ENCODE peak calls at places on chromosomes 16 and 17, in nine cellular contexts. One of them, this sample, is unnamed.

GRCh38 chr16:8489580-8489979 is 100.7 kb downstream of the TMEM114 start:
- DNase-seq in lung microvascular endothelial cell: no peak
- DNase-seq in CD8-positive, alpha-beta T cell: no peak
- DNase-seq in iPS-NIHi11: no peak
- DNase-seq in SHP77: no peak
- DNase-seq in stimulated activated naive CD8-positive, alpha-beta T cell treated with anti-CD3 and anti-CD28 coated beads, Interleukin-15, amount 100 ng/mL, for 72 hours: no peak
- DNase-seq in stimulated activated CD8-positive, alpha-beta memory T cell treated with anti-CD3 and anti-CD28 coated beads, Interleukin-12 subunit alpha, Interleukin-12 subunit beta, amount 100 ng/mL, for 4 hours: no peak
- DNase-seq in stomach: no peak
- DNase-seq in activated CD4-positive, alpha-beta T cell treated with anti-CD3 and anti-CD28 coated beads for 4 hours: no peak
- DNase-seq in this sample: no peak

GRCh38 chr17:41415833-41416335 is 8.5 kb downstream of the KRT37 start:
- DNase-seq in lung microvascular endothelial cell: no peak
- DNase-seq in SHP77: no peak
- DNase-seq in CD8-positive, alpha-beta T cell: no peak
- DNase-seq in iPS-NIHi11: no peak
- DNase-seq in stimulated activated CD8-positive, alpha-beta memory T cell treated with anti-CD3 and anti-CD28 coated beads, Interleukin-12 subunit alpha, Interleukin-12 subunit beta, amount 100 ng/mL, for 4 hours: no peak
- DNase-seq in stomach: no peak
- DNase-seq in stimulated activated naive CD8-positive, alpha-beta T cell treated with anti-CD3 and anti-CD28 coated beads, Interleukin-15, amount 100 ng/mL, for 72 hours: no peak
- DNase-seq in activated CD4-positive, alpha-beta T cell treated with anti-CD3 and anti-CD28 coated beads for 4 hours: no peak
- DNase-seq in this sample: no peak

GRCh38 chr16:66131156-66131807 is 235.2 kb upstream of the CDH5 start:
- DNase-seq in stimulated activated CD8-positive, alpha-beta memory T cell treated with anti-CD3 and anti-CD28 coated beads, Interleukin-12 subunit alpha, Interleukin-12 subunit beta, amount 100 ng/mL, for 4 hours: no peak
- DNase-seq in SHP77: no peak
- DNase-seq in CD8-positive, alpha-beta T cell: no peak
- DNase-seq in stimulated activated naive CD8-positive, alpha-beta T cell treated with anti-CD3 and anti-CD28 coated beads, Interleukin-15, amount 100 ng/mL, for 72 hours: no peak
- DNase-seq in lung microvascular endothelial cell: no peak
- DNase-seq in stomach: no peak
- DNase-seq in activated CD4-positive, alpha-beta T cell treated with anti-CD3 and anti-CD28 coated beads for 4 hours: no peak
- DNase-seq in iPS-NIHi11: no peak
- DNase-seq in this sample: no peak

GRCh38 chr17:50283246-50283645 is 9.0 kb downstream of the TMEM92 start:
- DNase-seq in stimulated activated naive CD8-positive, alpha-beta T cell treated with anti-CD3 and anti-CD28 coated beads, Interleukin-15, amount 100 ng/mL, for 72 hours: peak
- DNase-seq in activated CD4-positive, alpha-beta T cell treated with anti-CD3 and anti-CD28 coated beads for 4 hours: no peak
- DNase-seq in CD8-positive, alpha-beta T cell: no peak
- DNase-seq in stimulated activated CD8-positive, alpha-beta memory T cell treated with anti-CD3 and anti-CD28 coated beads, Interleukin-12 subunit alpha, Interleukin-12 subunit beta, amount 100 ng/mL, for 4 hours: no peak
- DNase-seq in iPS-NIHi11: no peak
- DNase-seq in lung microvascular endothelial cell: no peak
- DNase-seq in stomach: no peak
- DNase-seq in SHP77: no peak
- DNase-seq in this sample: no peak

GRCh38 chr17:62966426-62967110 is 533 bp downstream of the TANC2 start:
- DNase-seq in stimulated activated naive CD8-positive, alpha-beta T cell treated with anti-CD3 and anti-CD28 coated beads, Interleukin-15, amount 100 ng/mL, for 72 hours: peak
- DNase-seq in activated CD4-positive, alpha-beta T cell treated with anti-CD3 and anti-CD28 coated beads for 4 hours: peak
- DNase-seq in iPS-NIHi11: peak
- DNase-seq in SHP77: peak
- DNase-seq in stimulated activated CD8-positive, alpha-beta memory T cell treated with anti-CD3 and anti-CD28 coated beads, Interleukin-12 subunit alpha, Interleukin-12 subunit beta, amount 100 ng/mL, for 4 hours: peak
- DNase-seq in lung microvascular endothelial cell: peak
- DNase-seq in CD8-positive, alpha-beta T cell: peak
- DNase-seq in stomach: peak
- DNase-seq in this sample: no peak

GRCh38 chr17:64064331-64064730 is 43.9 kb upstream of the ICAM2 start:
- DNase-seq in stimulated activated naive CD8-positive, alpha-beta T cell treated with anti-CD3 and anti-CD28 coated beads, Interleukin-15, amount 100 ng/mL, for 72 hours: no peak
- DNase-seq in stomach: peak
- DNase-seq in activated CD4-positive, alpha-beta T cell treated with anti-CD3 and anti-CD28 coated beads for 4 hours: no peak
- DNase-seq in stimulated activated CD8-positive, alpha-beta memory T cell treated with anti-CD3 and anti-CD28 coated beads, Interleukin-12 subunit alpha, Interleukin-12 subunit beta, amount 100 ng/mL, for 4 hours: no peak
- DNase-seq in iPS-NIHi11: no peak
- DNase-seq in lung microvascular endothelial cell: no peak
- DNase-seq in CD8-positive, alpha-beta T cell: no peak
- DNase-seq in SHP77: no peak
- DNase-seq in this sample: no peak

GRCh38 chr16:660459-661183 is 7.3 kb upstream of the RHOT2 start:
- DNase-seq in CD8-positive, alpha-beta T cell: peak
- DNase-seq in activated CD4-positive, alpha-beta T cell treated with anti-CD3 and anti-CD28 coated beads for 4 hours: peak
- DNase-seq in stimulated activated CD8-positive, alpha-beta memory T cell treated with anti-CD3 and anti-CD28 coated beads, Interleukin-12 subunit alpha, Interleukin-12 subunit beta, amount 100 ng/mL, for 4 hours: no peak
- DNase-seq in lung microvascular endothelial cell: peak
- DNase-seq in stomach: peak
- DNase-seq in stimulated activated naive CD8-positive, alpha-beta T cell treated with anti-CD3 and anti-CD28 coated beads, Interleukin-15, amount 100 ng/mL, for 72 hours: peak
- DNase-seq in SHP77: peak
- DNase-seq in iPS-NIHi11: peak
- DNase-seq in this sample: peak

GRCh38 chr16:56652600-56652999 is 914 bp downstream of the MT1B start:
- DNase-seq in iPS-NIHi11: no peak
- DNase-seq in activated CD4-positive, alpha-beta T cell treated with anti-CD3 and anti-CD28 coated beads for 4 hours: no peak
- DNase-seq in lung microvascular endothelial cell: no peak
- DNase-seq in stimulated activated naive CD8-positive, alpha-beta T cell treated with anti-CD3 and anti-CD28 coated beads, Interleukin-15, amount 100 ng/mL, for 72 hours: no peak
- DNase-seq in stimulated activated CD8-positive, alpha-beta memory T cell treated with anti-CD3 and anti-CD28 coated beads, Interleukin-12 subunit alpha, Interleukin-12 subunit beta, amount 100 ng/mL, for 4 hours: no peak
- DNase-seq in CD8-positive, alpha-beta T cell: no peak
- DNase-seq in SHP77: no peak
- DNase-seq in stomach: no peak
- DNase-seq in this sample: no peak

GRCh38 chr16:53093162-53093744 is 38.5 kb downstream of the CHD9 start:
- DNase-seq in lung microvascular endothelial cell: no peak
- DNase-seq in stomach: no peak
- DNase-seq in stimulated activated naive CD8-positive, alpha-beta T cell treated with anti-CD3 and anti-CD28 coated beads, Interleukin-15, amount 100 ng/mL, for 72 hours: no peak
- DNase-seq in iPS-NIHi11: no peak
- DNase-seq in stimulated activated CD8-positive, alpha-beta memory T cell treated with anti-CD3 and anti-CD28 coated beads, Interleukin-12 subunit alpha, Interleukin-12 subunit beta, amount 100 ng/mL, for 4 hours: no peak
- DNase-seq in CD8-positive, alpha-beta T cell: no peak
- DNase-seq in activated CD4-positive, alpha-beta T cell treated with anti-CD3 and anti-CD28 coated beads for 4 hours: no peak
- DNase-seq in SHP77: no peak
- DNase-seq in this sample: no peak

GRCh38 chr16:83109736-83110135 is 483.0 kb downstream of the CDH13 start:
- DNase-seq in stomach: no peak
- DNase-seq in CD8-positive, alpha-beta T cell: no peak
- DNase-seq in SHP77: no peak
- DNase-seq in activated CD4-positive, alpha-beta T cell treated with anti-CD3 and anti-CD28 coated beads for 4 hours: no peak
- DNase-seq in stimulated activated naive CD8-positive, alpha-beta T cell treated with anti-CD3 and anti-CD28 coated beads, Interleukin-15, amount 100 ng/mL, for 72 hours: no peak
- DNase-seq in lung microvascular endothelial cell: no peak
- DNase-seq in iPS-NIHi11: no peak
- DNase-seq in stimulated activated CD8-positive, alpha-beta memory T cell treated with anti-CD3 and anti-CD28 coated beads, Interleukin-12 subunit alpha, Interleukin-12 subunit beta, amount 100 ng/mL, for 4 hours: no peak
- DNase-seq in this sample: no peak

GRCh38 chr17:75516255-75516618 is at the start of gene TSEN54:
- DNase-seq in CD8-positive, alpha-beta T cell: peak
- DNase-seq in SHP77: peak
- DNase-seq in stimulated activated CD8-positive, alpha-beta memory T cell treated with anti-CD3 and anti-CD28 coated beads, Interleukin-12 subunit alpha, Interleukin-12 subunit beta, amount 100 ng/mL, for 4 hours: peak
- DNase-seq in stimulated activated naive CD8-positive, alpha-beta T cell treated with anti-CD3 and anti-CD28 coated beads, Interleukin-15, amount 100 ng/mL, for 72 hours: peak
- DNase-seq in iPS-NIHi11: peak
- DNase-seq in lung microvascular endothelial cell: peak
- DNase-seq in activated CD4-positive, alpha-beta T cell treated with anti-CD3 and anti-CD28 coated beads for 4 hours: peak
- DNase-seq in stomach: peak
- DNase-seq in this sample: peak

GRCh38 chr17:41773731-41774193 is 12.7 kb downstream of the JUP start:
- DNase-seq in activated CD4-positive, alpha-beta T cell treated with anti-CD3 and anti-CD28 coated beads for 4 hours: no peak
- DNase-seq in lung microvascular endothelial cell: no peak
- DNase-seq in stimulated activated naive CD8-positive, alpha-beta T cell treated with anti-CD3 and anti-CD28 coated beads, Interleukin-15, amount 100 ng/mL, for 72 hours: no peak
- DNase-seq in CD8-positive, alpha-beta T cell: no peak
- DNase-seq in iPS-NIHi11: peak
- DNase-seq in stomach: no peak
- DNase-seq in stimulated activated CD8-positive, alpha-beta memory T cell treated with anti-CD3 and anti-CD28 coated beads, Interleukin-12 subunit alpha, Interleukin-12 subunit beta, amount 100 ng/mL, for 4 hours: no peak
- DNase-seq in SHP77: no peak
- DNase-seq in this sample: no peak

GRCh38 chr17:57946798-57947358 is 8.3 kb downstream of the CUEDC1 start:
- DNase-seq in iPS-NIHi11: no peak
- DNase-seq in stomach: peak
- DNase-seq in lung microvascular endothelial cell: peak
- DNase-seq in activated CD4-positive, alpha-beta T cell treated with anti-CD3 and anti-CD28 coated beads for 4 hours: peak
- DNase-seq in SHP77: peak
- DNase-seq in stimulated activated CD8-positive, alpha-beta memory T cell treated with anti-CD3 and anti-CD28 coated beads, Interleukin-12 subunit alpha, Interleukin-12 subunit beta, amount 100 ng/mL, for 4 hours: no peak
- DNase-seq in stimulated activated naive CD8-positive, alpha-beta T cell treated with anti-CD3 and anti-CD28 coated beads, Interleukin-15, amount 100 ng/mL, for 72 hours: peak
- DNase-seq in CD8-positive, alpha-beta T cell: no peak
- DNase-seq in this sample: no peak

GRCh38 chr17:78394209-78394608 is 15.8 kb downstream of the PGS1 start:
- DNase-seq in SHP77: no peak
- DNase-seq in stimulated activated CD8-positive, alpha-beta memory T cell treated with anti-CD3 and anti-CD28 coated beads, Interleukin-12 subunit alpha, Interleukin-12 subunit beta, amount 100 ng/mL, for 4 hours: no peak
- DNase-seq in activated CD4-positive, alpha-beta T cell treated with anti-CD3 and anti-CD28 coated beads for 4 hours: no peak
- DNase-seq in stimulated activated naive CD8-positive, alpha-beta T cell treated with anti-CD3 and anti-CD28 coated beads, Interleukin-15, amount 100 ng/mL, for 72 hours: no peak
- DNase-seq in lung microvascular endothelial cell: no peak
- DNase-seq in stomach: no peak
- DNase-seq in CD8-positive, alpha-beta T cell: no peak
- DNase-seq in iPS-NIHi11: peak
- DNase-seq in this sample: no peak

GRCh38 chr17:77383613-77384608 is 243.1 kb downstream of the SEC14L1 start:
- DNase-seq in iPS-NIHi11: no peak
- DNase-seq in CD8-positive, alpha-beta T cell: no peak
- DNase-seq in stomach: peak
- DNase-seq in activated CD4-positive, alpha-beta T cell treated with anti-CD3 and anti-CD28 coated beads for 4 hours: no peak
- DNase-seq in stimulated activated naive CD8-positive, alpha-beta T cell treated with anti-CD3 and anti-CD28 coated beads, Interleukin-15, amount 100 ng/mL, for 72 hours: no peak
- DNase-seq in stimulated activated CD8-positive, alpha-beta memory T cell treated with anti-CD3 and anti-CD28 coated beads, Interleukin-12 subunit alpha, Interleukin-12 subunit beta, amount 100 ng/mL, for 4 hours: no peak
- DNase-seq in lung microvascular endothelial cell: peak
- DNase-seq in SHP77: no peak
- DNase-seq in this sample: no peak

GRCh38 chr16:85228463-85228862 is 116.2 kb upstream of the CIBAR2 start:
- DNase-seq in stimulated activated CD8-positive, alpha-beta memory T cell treated with anti-CD3 and anti-CD28 coated beads, Interleukin-12 subunit alpha, Interleukin-12 subunit beta, amount 100 ng/mL, for 4 hours: no peak
- DNase-seq in activated CD4-positive, alpha-beta T cell treated with anti-CD3 and anti-CD28 coated beads for 4 hours: no peak
- DNase-seq in lung microvascular endothelial cell: no peak
- DNase-seq in iPS-NIHi11: no peak
- DNase-seq in SHP77: no peak
- DNase-seq in stomach: no peak
- DNase-seq in CD8-positive, alpha-beta T cell: no peak
- DNase-seq in stimulated activated naive CD8-positive, alpha-beta T cell treated with anti-CD3 and anti-CD28 coated beads, Interleukin-15, amount 100 ng/mL, for 72 hours: no peak
- DNase-seq in this sample: no peak

GRCh38 chr17:76721463-76721862 is 4.9 kb downstream of the JMJD6 start:
- DNase-seq in stimulated activated naive CD8-positive, alpha-beta T cell treated with anti-CD3 and anti-CD28 coated beads, Interleukin-15, amount 100 ng/mL, for 72 hours: no peak
- DNase-seq in iPS-NIHi11: no peak
- DNase-seq in SHP77: no peak
- DNase-seq in stimulated activated CD8-positive, alpha-beta memory T cell treated with anti-CD3 and anti-CD28 coated beads, Interleukin-12 subunit alpha, Interleukin-12 subunit beta, amount 100 ng/mL, for 4 hours: no peak
- DNase-seq in CD8-positive, alpha-beta T cell: no peak
- DNase-seq in lung microvascular endothelial cell: no peak
- DNase-seq in activated CD4-positive, alpha-beta T cell treated with anti-CD3 and anti-CD28 coated beads for 4 hours: no peak
- DNase-seq in stomach: no peak
- DNase-seq in this sample: peak

GRCh38 chr17:20010099-20010863 is 1.1 kb downstream of the SPECC1 start:
- DNase-seq in activated CD4-positive, alpha-beta T cell treated with anti-CD3 and anti-CD28 coated beads for 4 hours: peak
- DNase-seq in stimulated activated CD8-positive, alpha-beta memory T cell treated with anti-CD3 and anti-CD28 coated beads, Interleukin-12 subunit alpha, Interleukin-12 subunit beta, amount 100 ng/mL, for 4 hours: no peak
- DNase-seq in SHP77: peak
- DNase-seq in stimulated activated naive CD8-positive, alpha-beta T cell treated with anti-CD3 and anti-CD28 coated beads, Interleukin-15, amount 100 ng/mL, for 72 hours: no peak
- DNase-seq in CD8-positive, alpha-beta T cell: no peak
- DNase-seq in lung microvascular endothelial cell: peak
- DNase-seq in iPS-NIHi11: peak
- DNase-seq in stomach: peak
- DNase-seq in this sample: no peak

GRCh38 chr16:1019934-1020305 is 38.4 kb downstream of the SOX8 start:
- DNase-seq in iPS-NIHi11: no peak
- DNase-seq in stomach: no peak
- DNase-seq in CD8-positive, alpha-beta T cell: no peak
- DNase-seq in SHP77: no peak
- DNase-seq in stimulated activated CD8-positive, alpha-beta memory T cell treated with anti-CD3 and anti-CD28 coated beads, Interleukin-12 subunit alpha, Interleukin-12 subunit beta, amount 100 ng/mL, for 4 hours: no peak
- DNase-seq in activated CD4-positive, alpha-beta T cell treated with anti-CD3 and anti-CD28 coated beads for 4 hours: no peak
- DNase-seq in lung microvascular endothelial cell: no peak
- DNase-seq in stimulated activated naive CD8-positive, alpha-beta T cell treated with anti-CD3 and anti-CD28 coated beads, Interleukin-15, amount 100 ng/mL, for 72 hours: no peak
- DNase-seq in this sample: no peak

GRCh38 chr17:4968166-4968915 is 724 bp upstream of the SPAG7 start:
- DNase-seq in activated CD4-positive, alpha-beta T cell treated with anti-CD3 and anti-CD28 coated beads for 4 hours: peak
- DNase-seq in iPS-NIHi11: peak
- DNase-seq in lung microvascular endothelial cell: no peak
- DNase-seq in CD8-positive, alpha-beta T cell: no peak
- DNase-seq in stomach: no peak
- DNase-seq in stimulated activated naive CD8-positive, alpha-beta T cell treated with anti-CD3 and anti-CD28 coated beads, Interleukin-15, amount 100 ng/mL, for 72 hours: peak
- DNase-seq in stimulated activated CD8-positive, alpha-beta memory T cell treated with anti-CD3 and anti-CD28 coated beads, Interleukin-12 subunit alpha, Interleukin-12 subunit beta, amount 100 ng/mL, for 4 hours: peak
- DNase-seq in SHP77: peak
- DNase-seq in this sample: no peak

GRCh38 chr16:87487361-87487924 is 5.4 kb downstream of the ZCCHC14 start:
- DNase-seq in stomach: peak
- DNase-seq in stimulated activated CD8-positive, alpha-beta memory T cell treated with anti-CD3 and anti-CD28 coated beads, Interleukin-12 subunit alpha, Interleukin-12 subunit beta, amount 100 ng/mL, for 4 hours: no peak
- DNase-seq in stimulated activated naive CD8-positive, alpha-beta T cell treated with anti-CD3 and anti-CD28 coated beads, Interleukin-15, amount 100 ng/mL, for 72 hours: peak
- DNase-seq in SHP77: peak
- DNase-seq in iPS-NIHi11: no peak
- DNase-seq in activated CD4-positive, alpha-beta T cell treated with anti-CD3 and anti-CD28 coated beads for 4 hours: no peak
- DNase-seq in lung microvascular endothelial cell: peak
- DNase-seq in CD8-positive, alpha-beta T cell: no peak
- DNase-seq in this sample: no peak

GRCh38 chr16:8751481-8752311 is 45.7 kb downstream of the TMEM186 start:
- DNase-seq in stimulated activated CD8-positive, alpha-beta memory T cell treated with anti-CD3 and anti-CD28 coated beads, Interleukin-12 subunit alpha, Interleukin-12 subunit beta, amount 100 ng/mL, for 4 hours: no peak
- DNase-seq in lung microvascular endothelial cell: peak
- DNase-seq in CD8-positive, alpha-beta T cell: no peak
- DNase-seq in activated CD4-positive, alpha-beta T cell treated with anti-CD3 and anti-CD28 coated beads for 4 hours: no peak
- DNase-seq in SHP77: no peak
- DNase-seq in stimulated activated naive CD8-positive, alpha-beta T cell treated with anti-CD3 and anti-CD28 coated beads, Interleukin-15, amount 100 ng/mL, for 72 hours: no peak
- DNase-seq in iPS-NIHi11: no peak
- DNase-seq in stomach: no peak
- DNase-seq in this sample: peak

GRCh38 chr17:41486809-41487530 is 2.7 kb downstream of the KRT36 start:
- DNase-seq in lung microvascular endothelial cell: peak
- DNase-seq in stomach: peak
- DNase-seq in stimulated activated naive CD8-positive, alpha-beta T cell treated with anti-CD3 and anti-CD28 coated beads, Interleukin-15, amount 100 ng/mL, for 72 hours: peak
- DNase-seq in SHP77: no peak
- DNase-seq in CD8-positive, alpha-beta T cell: no peak
- DNase-seq in stimulated activated CD8-positive, alpha-beta memory T cell treated with anti-CD3 and anti-CD28 coated beads, Interleukin-12 subunit alpha, Interleukin-12 subunit beta, amount 100 ng/mL, for 4 hours: no peak
- DNase-seq in iPS-NIHi11: peak
- DNase-seq in activated CD4-positive, alpha-beta T cell treated with anti-CD3 and anti-CD28 coated beads for 4 hours: peak
- DNase-seq in this sample: no peak

GRCh38 chr16:56102159-56102798 is 89.0 kb upstream of the GNAO1 start:
- DNase-seq in stomach: no peak
- DNase-seq in stimulated activated CD8-positive, alpha-beta memory T cell treated with anti-CD3 and anti-CD28 coated beads, Interleukin-12 subunit alpha, Interleukin-12 subunit beta, amount 100 ng/mL, for 4 hours: no peak
- DNase-seq in CD8-positive, alpha-beta T cell: no peak
- DNase-seq in iPS-NIHi11: peak
- DNase-seq in stimulated activated naive CD8-positive, alpha-beta T cell treated with anti-CD3 and anti-CD28 coated beads, Interleukin-15, amount 100 ng/mL, for 72 hours: no peak
- DNase-seq in SHP77: peak
- DNase-seq in activated CD4-positive, alpha-beta T cell treated with anti-CD3 and anti-CD28 coated beads for 4 hours: no peak
- DNase-seq in lung microvascular endothelial cell: no peak
- DNase-seq in this sample: no peak

GRCh38 chr17:6986676-6987075 is 9.2 kb upstream of the ALOX12 start:
- DNase-seq in lung microvascular endothelial cell: peak
- DNase-seq in stimulated activated naive CD8-positive, alpha-beta T cell treated with anti-CD3 and anti-CD28 coated beads, Interleukin-15, amount 100 ng/mL, for 72 hours: no peak
- DNase-seq in SHP77: no peak
- DNase-seq in CD8-positive, alpha-beta T cell: no peak
- DNase-seq in stimulated activated CD8-positive, alpha-beta memory T cell treated with anti-CD3 and anti-CD28 coated beads, Interleukin-12 subunit alpha, Interleukin-12 subunit beta, amount 100 ng/mL, for 4 hours: no peak
- DNase-seq in stomach: no peak
- DNase-seq in iPS-NIHi11: no peak
- DNase-seq in activated CD4-positive, alpha-beta T cell treated with anti-CD3 and anti-CD28 coated beads for 4 hours: no peak
- DNase-seq in this sample: no peak

GRCh38 chr17:79000396-79001189 is 9.0 kb downstream of the CANT1 start:
- DNase-seq in stimulated activated naive CD8-positive, alpha-beta T cell treated with anti-CD3 and anti-CD28 coated beads, Interleukin-15, amount 100 ng/mL, for 72 hours: no peak
- DNase-seq in stomach: no peak
- DNase-seq in lung microvascular endothelial cell: no peak
- DNase-seq in SHP77: no peak
- DNase-seq in CD8-positive, alpha-beta T cell: no peak
- DNase-seq in activated CD4-positive, alpha-beta T cell treated with anti-CD3 and anti-CD28 coated beads for 4 hours: no peak
- DNase-seq in stimulated activated CD8-positive, alpha-beta memory T cell treated with anti-CD3 and anti-CD28 coated beads, Interleukin-12 subunit alpha, Interleukin-12 subunit beta, amount 100 ng/mL, for 4 hours: no peak
- DNase-seq in iPS-NIHi11: peak
- DNase-seq in this sample: peak

GRCh38 chr17:6853764-6854442 is 22.4 kb upstream of the TEKT1 start:
- DNase-seq in CD8-positive, alpha-beta T cell: no peak
- DNase-seq in iPS-NIHi11: peak
- DNase-seq in activated CD4-positive, alpha-beta T cell treated with anti-CD3 and anti-CD28 coated beads for 4 hours: peak
- DNase-seq in SHP77: peak
- DNase-seq in stimulated activated naive CD8-positive, alpha-beta T cell treated with anti-CD3 and anti-CD28 coated beads, Interleukin-15, amount 100 ng/mL, for 72 hours: peak
- DNase-seq in stomach: no peak
- DNase-seq in lung microvascular endothelial cell: no peak
- DNase-seq in stimulated activated CD8-positive, alpha-beta memory T cell treated with anti-CD3 and anti-CD28 coated beads, Interleukin-12 subunit alpha, Interleukin-12 subunit beta, amount 100 ng/mL, for 4 hours: no peak
- DNase-seq in this sample: no peak

GRCh38 chr16:17360810-17361209 is 110.0 kb downstream of the XYLT1 start:
- DNase-seq in stimulated activated naive CD8-positive, alpha-beta T cell treated with anti-CD3 and anti-CD28 coated beads, Interleukin-15, amount 100 ng/mL, for 72 hours: no peak
- DNase-seq in SHP77: no peak
- DNase-seq in stomach: no peak
- DNase-seq in lung microvascular endothelial cell: no peak
- DNase-seq in stimulated activated CD8-positive, alpha-beta memory T cell treated with anti-CD3 and anti-CD28 coated beads, Interleukin-12 subunit alpha, Interleukin-12 subunit beta, amount 100 ng/mL, for 4 hours: no peak
- DNase-seq in CD8-positive, alpha-beta T cell: no peak
- DNase-seq in iPS-NIHi11: no peak
- DNase-seq in activated CD4-positive, alpha-beta T cell treated with anti-CD3 and anti-CD28 coated beads for 4 hours: no peak
- DNase-seq in this sample: no peak